ENCODE peak calls at places on chromosome 9, in four cellular contexts. D, F, K and T are unnamed samples. For H3K27me3, the result is how much of the 10 kb centered on the place peaks cover.

GRCh38 chr9:130143279-130143893 is 28.8 kb upstream of the NCS1 start:
- DNase-seq in D (no peak), F (no peak), K (no peak), T (no peak)

GRCh38 chr9:129290606-129291005 is 112.5 kb upstream of the IER5L start:
- DNase-seq in D (no peak), F (peak), K (no peak), T (peak)

GRCh38 chr9:23783509-23783908 is 42.5 kb downstream of the ELAVL2 start:
- DNase-seq in D (no peak), F (no peak), K (no peak), T (no peak)

GRCh38 chr9:12775373-12775962 is 648 bp downstream of the LURAP1L start:
- DNase-seq in D (peak), F (peak), K (no peak), T (no peak)

GRCh38 chr9:136943291-136944093 is 1.0 kb downstream of the FBXW5 start:
- DNase-seq in D (peak), F (peak), K (no peak), T (no peak)

GRCh38 chr9:96884443-96884842 is 30.1 kb upstream of the ZNF782 start:
- DNase-seq in D (peak), F (no peak), K (no peak), T (no peak)

GRCh38 chr9:121675969-121676822 is 24.8 kb downstream of the DAB2IP start:
- DNase-seq in D (no peak), F (no peak), K (no peak), T (no peak)

GRCh38 chr9:130952065-130952762 is 13.2 kb upstream of the FIBCD1 start:
- DNase-seq in D (no peak), F (no peak), K (no peak), T (no peak)

GRCh38 chr9:119873877-119874276 is 504.6 kb upstream of the BRINP1 start:
- DNase-seq in D (no peak), F (no peak), K (no peak), T (no peak)

GRCh38 chr9:115640887-115641286 is 512.7 kb upstream of the PAPPA start:
- DNase-seq in D (no peak), F (no peak), K (no peak), T (no peak)

GRCh38 chr9:14058078-14058688 is 255.8 kb downstream of the NFIB start:
- DNase-seq in D (no peak), F (no peak), K (no peak), T (no peak)

GRCh38 chr9:92507005-92507404 is 24.7 kb upstream of the ASPN start:
- DNase-seq in D (no peak), F (no peak), K (no peak), T (no peak)

GRCh38 chr9:125843646-125844045 is 96.5 kb downstream of the PBX3 start:
- DNase-seq in D (no peak), F (peak), K (no peak), T (no peak)

GRCh38 chr9:136052991-136053756 is 41.9 kb downstream of the NACC2 start:
- DNase-seq in D (no peak), F (peak), K (no peak), T (no peak)

GRCh38 chr9:77457916-77458592 is 190.1 kb downstream of the GNA14 start:
- DNase-seq in D (peak), F (peak), K (no peak), T (peak)

GRCh38 chr9:86098793-86099694 is at the start of gene GOLM1:
- DNase-seq in D (peak), F (peak), K (no peak), T (no peak)

GRCh38 chr9:91714020-91714721 is 235.9 kb downstream of the ROR2 start:
- DNase-seq in D (peak), F (peak), K (peak), T (no peak)

GRCh38 chr9:70411141-70411929 is 3.1 kb downstream of the KLF9 start:
- DNase-seq in D (peak), F (peak), K (no peak), T (peak)

GRCh38 chr9:1098551-1098950 is 48.4 kb downstream of the DMRT2 start:
- DNase-seq in D (no peak), F (no peak), K (no peak), T (no peak)

DNA sequence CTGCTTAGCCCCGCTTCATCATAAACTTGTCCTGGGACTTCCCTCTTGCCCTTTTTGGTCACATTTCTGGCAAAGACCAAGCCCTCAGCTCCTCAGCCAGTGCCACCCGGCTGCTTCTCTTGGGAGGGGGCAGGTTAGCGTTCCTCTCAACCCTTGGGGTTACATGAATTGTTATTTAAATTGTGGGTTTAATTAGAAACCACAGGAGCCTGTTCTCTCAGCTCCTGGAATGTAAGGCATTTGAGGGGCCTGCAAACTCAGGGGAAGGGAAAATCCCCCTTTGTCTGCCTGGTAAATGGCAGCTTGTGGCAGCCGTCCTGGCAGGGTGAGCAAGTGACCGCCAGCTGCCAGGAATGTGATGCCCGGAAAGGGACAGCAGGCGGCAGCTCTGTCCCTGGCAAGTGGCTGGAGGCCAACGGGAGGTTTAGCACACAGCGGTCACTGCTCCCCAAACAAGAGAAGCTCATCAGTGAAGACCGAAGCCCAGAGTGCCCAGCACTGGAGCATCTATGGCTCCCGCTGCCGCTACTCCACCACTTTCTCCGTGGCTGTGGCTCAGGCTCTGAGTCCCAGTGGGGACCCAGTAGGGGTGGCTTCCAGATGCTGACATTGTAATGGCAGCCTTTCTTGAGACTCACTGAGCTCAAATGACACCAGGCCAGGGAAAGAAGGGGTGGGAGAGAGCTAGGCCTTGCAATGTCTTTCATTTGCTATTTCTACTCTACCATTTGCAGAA is 51.7 kb downstream of the SHB start:
- DNase-seq in D (no peak), F (no peak), K (peak), T (no peak)
- TF ChIP-seq EP300 in D (no peak), F (no peak), K (peak), T (no peak)

DNA sequence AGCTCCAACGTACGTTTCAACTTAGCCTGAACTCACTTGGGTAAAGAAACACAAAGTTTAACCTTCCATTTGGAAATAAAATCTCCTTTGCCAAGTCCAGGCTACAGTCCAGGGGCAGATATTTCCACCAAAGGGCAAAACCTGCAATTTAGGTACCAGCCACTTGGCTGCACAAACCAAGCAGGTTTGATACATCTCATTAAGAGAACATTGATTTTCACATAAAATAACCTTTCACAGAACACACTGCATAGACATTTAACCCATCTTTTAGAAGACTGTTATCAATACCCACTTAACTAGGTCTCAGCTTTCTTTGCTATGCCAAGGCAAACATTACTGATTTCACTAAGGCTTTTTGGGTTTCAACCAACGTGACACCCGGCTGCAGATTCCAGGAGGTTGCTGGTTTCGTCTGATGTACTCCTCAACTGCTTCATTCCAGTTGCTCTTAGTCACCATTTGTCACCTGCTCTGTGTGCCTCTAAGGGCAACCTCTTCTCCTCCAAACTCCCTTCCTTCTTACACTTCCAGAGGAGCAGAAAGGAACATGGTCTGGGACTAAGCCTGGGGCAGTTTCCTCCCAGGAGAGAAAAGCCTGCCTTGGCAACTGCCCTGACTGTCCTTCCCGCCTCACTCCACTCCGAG is 67.1 kb downstream of the EPB41L4B start:
- DNase-seq in D (no peak), F (no peak), K (no peak), T (peak)
- H3K27me3 ChIP-seq in D (under half), F (under half), K (under half), T (under half)

GRCh38 chr9:99509900-99510299 is 287.8 kb downstream of the SEC61B start:
- DNase-seq in D (no peak), F (no peak), K (no peak), T (no peak)
- TF ChIP-seq EP300 in D (no peak), F (no peak), K (no peak), T (no peak)

GRCh38 chr9:132579427-132579798 is 3.0 kb upstream of the BARHL1 start:
- DNase-seq in D (no peak), F (no peak), K (no peak), T (no peak)
- H3K27me3 ChIP-seq in D (half or more), F (half or more), K (half or more), T (under half)

DNA sequence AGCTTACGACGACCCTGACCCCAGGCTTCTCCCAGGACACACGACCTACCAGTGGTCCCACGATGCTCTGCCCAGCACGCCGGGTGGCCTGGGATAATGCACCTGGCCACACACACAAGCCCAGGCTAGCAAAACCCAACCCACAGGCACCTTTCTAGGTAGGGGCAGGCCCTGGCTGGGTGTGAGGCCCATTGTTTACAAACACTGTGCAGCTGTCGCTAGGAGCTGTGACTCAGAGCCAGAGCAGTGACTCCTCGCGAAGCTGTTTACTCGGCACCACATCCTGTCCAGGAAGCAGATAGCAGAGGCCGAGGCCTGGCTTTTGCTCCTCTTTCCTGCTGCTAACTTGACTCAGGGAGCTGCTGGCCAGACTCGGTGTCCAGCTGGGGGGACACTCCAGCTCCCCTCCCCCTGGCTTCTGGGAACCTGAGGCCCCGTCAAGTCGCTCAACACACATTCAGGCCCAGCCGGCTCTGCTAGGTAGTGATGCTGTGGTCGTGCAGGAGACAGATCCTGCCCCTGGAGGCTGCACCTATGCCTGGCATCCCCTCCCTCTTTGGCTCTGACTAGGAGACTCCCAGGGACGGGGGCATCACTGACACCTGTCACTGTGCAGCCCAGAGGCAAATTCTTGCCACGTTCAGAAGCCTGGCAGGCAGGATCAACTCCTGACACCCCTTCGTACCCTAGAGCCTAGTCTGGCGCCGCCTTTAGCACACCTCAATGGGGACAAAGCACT is 12.8 kb upstream of the RALGDS start:
- DNase-seq in D (peak), F (peak), K (no peak), T (peak)
- TF ChIP-seq EP300 in D (peak), F (no peak), K (peak), T (peak)